ENCODE peak calls at places on chromosomes 3 and 15, in ten cellular contexts. C is mucosa of descending colon, H is uterus, U is PC-3, Z is AG10803, L is skeletal muscle cell, K is GM12865, R is heart right ventricle, W is left ventricle myocardium inferior, M is Karpas-422. J is an unnamed sample.

GRCh38 chr3:38131621-38132369 is 5.1 kb downstream of the ACAA1 start:
- DNase-seq in U (no peak), C (peak), H (peak), W (no peak), K (peak), Z (peak), L (no peak), M (peak), R (no peak), J (no peak)

GRCh38 chr15:51634591-51635198 is 12.1 kb upstream of the DMXL2 start:
- DNase-seq in M (no peak), C (no peak), W (no peak), U (no peak), K (peak), H (no peak), Z (no peak), L (no peak), R (no peak), J (no peak)

GRCh38 chr15:83275412-83275811 is 9.1 kb downstream of the BNC1 start:
- DNase-seq in Z (peak), K (no peak), H (no peak), C (no peak), L (no peak), U (no peak), M (no peak), W (no peak), R (no peak), J (no peak)

GRCh38 chr15:38890194-38890593 is 325.6 kb upstream of the RASGRP1 start:
- DNase-seq in Z (no peak), M (no peak), R (no peak), L (no peak), C (no peak), K (no peak), W (no peak), H (no peak), U (no peak), J (no peak)

GRCh38 chr3:194777729-194778128 is 92.0 kb downstream of the FAM43A start:
- DNase-seq in Z (no peak), W (no peak), U (no peak), C (no peak), M (no peak), H (no peak), K (no peak), L (no peak), R (no peak), J (no peak)

GRCh38 chr15:45586990-45587860 is at the start of gene BLOC1S6:
- DNase-seq in M (peak), U (peak), R (peak), H (peak), W (peak), Z (peak), K (peak), C (peak), L (peak), J (peak)

GRCh38 chr3:100269410-100270217 is 8.8 kb downstream of the TBC1D23 start:
- DNase-seq in W (no peak), Z (peak), L (peak), K (no peak), R (no peak), U (peak), M (no peak), C (no peak), H (no peak), J (peak)

GRCh38 chr15:99703603-99704443 is 29.4 kb downstream of the LYSMD4 start:
- DNase-seq in M (peak), K (peak), L (peak), C (no peak), Z (peak), U (peak), W (no peak), H (peak), R (peak), J (peak)

GRCh38 chr3:87901141-87901540 is 157.7 kb downstream of the CGGBP1 start:
- DNase-seq in W (no peak), U (no peak), H (no peak), Z (no peak), L (no peak), M (no peak), K (no peak), C (no peak), R (no peak), J (no peak)

GRCh38 chr15:100559330-100559729 is 30.6 kb upstream of the CERS3 start:
- DNase-seq in W (no peak), Z (peak), U (peak), R (no peak), K (no peak), C (no peak), M (no peak), L (peak), H (no peak), J (peak)

GRCh38 chr3:41126475-41126874 is 72.8 kb upstream of the CTNNB1 start:
- DNase-seq in U (no peak), K (no peak), C (no peak), M (no peak), R (no peak), Z (no peak), L (no peak), W (no peak), H (no peak), J (no peak)

GRCh38 chr3:98329392-98330124 is 24.1 kb upstream of the OR5K4 start:
- DNase-seq in Z (peak), K (peak), U (peak), H (no peak), M (peak), W (peak), C (no peak), R (peak), L (peak), J (peak)

GRCh38 chr15:85800460-85801123 is 5.9 kb upstream of the KLHL25 start:
- DNase-seq in C (peak), L (no peak), M (no peak), H (no peak), R (peak), Z (peak), U (peak), K (no peak), W (peak), J (peak)

GRCh38 chr3:38634133-38634532 is 15.4 kb downstream of the SCN5A start:
- DNase-seq in H (no peak), W (no peak), R (no peak), Z (peak), C (no peak), U (peak), K (no peak), L (peak), M (no peak), J (no peak)

GRCh38 chr3:129526121-129526900 is 2.1 kb upstream of the RHO start:
- DNase-seq in K (peak), R (no peak), W (no peak), H (no peak), C (no peak), M (peak), U (no peak), Z (no peak), L (no peak), J (no peak)

GRCh38 chr3:179410999-179411398 is 40.3 kb downstream of the GNB4 start:
- DNase-seq in U (no peak), M (no peak), R (no peak), Z (no peak), K (no peak), C (no peak), W (no peak), L (no peak), H (no peak), J (no peak)
- H3K4me3 ChIP-seq in U (no peak), M (no peak), R (no peak), Z (no peak), K (no peak), C (no peak), W (no peak), L (no peak), H (no peak), J (no peak)

GRCh38 chr15:64702816-64703631 is 72.4 kb downstream of the RBPMS2 start:
- DNase-seq in W (peak), U (peak), L (peak), H (peak), Z (peak), R (peak), K (peak), C (peak), M (peak), J (no peak)

GRCh38 chr15:64699767-64700388 is 75.5 kb downstream of the RBPMS2 start:
- DNase-seq in R (peak), H (peak), M (no peak), W (peak), Z (peak), U (no peak), C (no peak), K (no peak), L (no peak), J (no peak)

GRCh38 chr15:64701482-64701881 is 73.9 kb downstream of the RBPMS2 start:
- DNase-seq in U (no peak), L (no peak), M (no peak), H (no peak), W (no peak), R (no peak), K (no peak), C (no peak), Z (no peak), J (no peak)

GRCh38 chr15:64703632-64703959 is 71.8 kb downstream of the RBPMS2 start:
- DNase-seq in U (no peak), H (no peak), L (no peak), W (no peak), M (no peak), R (no peak), Z (no peak), C (no peak), K (no peak), J (no peak)

GRCh38 chr15:64701051-64701450 is 74.3 kb downstream of the RBPMS2 start:
- DNase-seq in Z (no peak), R (no peak), U (no peak), K (no peak), W (no peak), H (no peak), M (no peak), C (no peak), L (no peak), J (no peak)
- H3K4me3 ChIP-seq in Z (peak), R (peak), U (no peak), K (peak), W (peak), H (no peak), M (peak), C (no peak), L (peak), J (no peak)

DNA sequence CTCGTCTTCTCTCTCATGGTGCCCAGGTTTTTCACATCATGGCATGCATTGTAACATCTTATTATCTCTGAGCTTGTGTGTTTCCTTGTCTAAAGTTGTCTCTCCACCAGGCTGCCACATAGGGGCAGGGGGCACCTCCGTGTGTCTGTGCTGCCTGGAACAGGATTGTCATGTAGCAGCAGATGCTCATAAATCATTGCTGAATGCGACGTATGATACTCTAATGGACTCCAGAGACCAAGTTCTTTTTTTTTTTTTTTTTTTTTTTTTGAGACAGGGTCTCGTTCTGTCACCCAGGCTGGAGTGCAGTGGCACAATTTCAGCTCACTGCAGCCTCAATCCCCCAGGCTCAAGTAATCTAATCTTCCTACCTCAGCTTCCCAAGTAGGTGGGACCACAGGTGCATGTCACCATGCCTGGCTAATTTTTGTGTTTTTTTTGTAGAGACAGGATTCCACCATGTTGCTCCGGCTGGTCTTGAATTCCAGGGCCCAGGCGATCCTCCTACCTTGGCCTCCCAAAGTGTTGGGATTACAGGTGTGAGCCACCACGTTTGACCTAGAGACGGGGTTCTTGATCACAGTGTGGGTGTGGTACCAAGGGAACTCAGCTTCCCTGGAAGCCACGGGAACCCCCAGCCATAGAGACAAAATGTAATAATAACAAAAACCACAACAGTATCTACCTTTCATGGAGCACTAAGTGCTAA is 4.7 kb upstream of the DNASE1L3 start:
- DNase-seq in U (no peak), C (no peak), R (no peak), H (no peak), L (no peak), K (no peak), M (no peak), Z (no peak), W (no peak), J (no peak)
- H3K4me3 ChIP-seq in U (no peak), C (no peak), R (no peak), H (no peak), L (no peak), K (no peak), M (no peak), Z (no peak), W (no peak), J (no peak)

DNA sequence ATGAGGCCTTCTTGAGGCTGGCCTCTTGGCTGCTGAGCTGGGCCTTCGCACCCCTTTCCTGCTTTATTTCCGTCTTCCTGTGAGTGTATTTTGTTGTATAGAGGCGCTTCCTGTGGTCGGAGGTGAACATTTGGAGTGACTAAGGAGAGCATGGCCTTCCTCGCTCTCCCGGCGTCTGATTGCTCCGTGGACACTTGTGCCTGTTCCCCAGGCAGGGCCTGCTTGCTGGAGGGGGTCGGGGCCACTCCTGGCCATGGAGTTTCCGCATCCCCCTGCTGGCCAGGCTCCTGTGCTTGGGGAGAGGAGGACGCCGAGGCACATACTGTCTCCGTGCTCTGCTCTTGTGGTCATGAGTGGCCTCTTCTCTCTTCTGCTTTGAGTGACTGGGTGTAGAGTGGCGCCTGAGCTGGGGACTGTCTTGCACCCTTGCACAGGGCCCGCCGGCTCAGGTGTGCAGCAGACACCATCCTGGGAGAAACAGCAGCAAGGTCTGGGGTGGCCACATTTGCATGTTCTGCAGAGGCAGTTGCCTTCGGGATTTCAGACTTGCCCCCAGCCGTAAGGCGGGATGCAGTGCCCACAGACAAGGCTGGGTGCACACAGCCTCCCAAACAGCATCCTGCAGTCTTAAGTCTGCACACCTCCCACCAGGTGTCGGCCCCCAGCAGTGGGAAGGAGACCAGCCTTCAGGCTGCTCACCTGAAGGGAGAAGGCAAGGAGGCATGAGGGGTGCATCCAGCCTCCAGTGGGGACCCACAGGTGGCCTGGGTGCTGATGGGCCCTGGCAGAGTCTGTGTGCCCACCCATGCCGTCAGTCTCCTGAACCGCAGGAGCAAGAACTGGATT is 16.4 kb downstream of the KLF13 start:
- DNase-seq in Z (no peak), C (peak), M (peak), H (no peak), R (no peak), L (no peak), U (no peak), K (no peak), W (no peak), J (no peak)
- H3K4me3 ChIP-seq in Z (no peak), C (no peak), M (peak), H (no peak), R (no peak), L (no peak), U (no peak), K (no peak), W (peak), J (no peak)

DNA sequence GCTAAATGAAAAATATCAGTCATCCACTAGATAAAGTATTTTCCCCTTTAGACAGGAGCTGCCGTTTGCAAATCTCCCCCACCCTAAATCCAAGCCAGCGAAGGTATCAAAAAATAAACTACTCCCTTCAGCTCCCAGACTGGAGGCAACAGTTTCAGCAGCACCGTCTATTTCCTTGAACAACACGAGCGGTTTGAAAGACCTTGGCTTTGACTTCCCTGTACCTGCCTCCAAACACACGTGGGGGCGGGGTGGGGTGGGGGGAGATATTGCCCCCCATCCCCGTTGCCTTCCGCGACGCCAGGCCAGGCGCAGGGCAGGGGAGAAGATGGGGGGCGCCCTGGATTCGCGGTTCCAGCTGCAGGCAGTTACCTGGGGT is 804 bp upstream of the CACNA1D start:
- DNase-seq in K (no peak), L (no peak), U (no peak), W (no peak), H (no peak), C (no peak), Z (no peak), M (no peak), R (no peak), J (no peak)
- H3K4me3 ChIP-seq in K (no peak), L (no peak), U (peak), W (peak), H (peak), C (peak), Z (no peak), M (no peak), R (peak), J (no peak)

GRCh38 chr3:24521306-24522154 is 26.9 kb upstream of the THRB start:
- DNase-seq in R (peak), M (no peak), K (peak), W (peak), U (peak), C (peak), H (peak), Z (peak), L (no peak), J (no peak)
- H3K4me3 ChIP-seq in R (peak), M (peak), K (no peak), W (peak), U (peak), C (peak), H (peak), Z (peak), L (peak), J (peak)

J was measured in AG09309.